ENCODE peak calls at places on chromosomes 4 and X, in five cellular contexts. J is GM06990, R is AG10803, W is mammary epithelial cell, C is astrocyte of the spinal cord. G is an unnamed sample.

GRCh38 chrX:119817130-119817690 is 25.8 kb upstream of the RPL39 start:
- DNase-seq in J (no peak), R (peak), W (no peak), C (no peak), G (no peak)

GRCh38 chr4:107276052-107276451 is 239.9 kb upstream of the DKK2 start:
- DNase-seq in J (no peak), R (no peak), W (no peak), C (no peak), G (no peak)

GRCh38 chr4:99856166-99856565 is 38.1 kb downstream of the LAMTOR3 start:
- DNase-seq in J (no peak), R (peak), W (peak), C (no peak), G (peak)

GRCh38 chr4:137659431-137659830 is 127.1 kb upstream of the PCDH18 start:
- DNase-seq in J (no peak), R (peak), W (no peak), C (peak), G (no peak)

GRCh38 chr4:17336524-17336941 is 175.4 kb downstream of the QDPR start:
- DNase-seq in J (peak), R (no peak), W (peak), C (peak), G (peak)

GRCh38 chr4:19880205-19880604 is 371.5 kb upstream of the SLIT2 start:
- DNase-seq in J (no peak), R (peak), W (no peak), C (no peak), G (no peak)

GRCh38 chr4:83362492-83363329 is 28.1 kb upstream of the HPSE start:
- DNase-seq in J (no peak), R (peak), W (peak), C (peak), G (peak)

GRCh38 chrX:140346711-140347110 is 158.2 kb downstream of the SOX3 start:
- DNase-seq in J (no peak), R (peak), W (no peak), C (no peak), G (peak)

GRCh38 chr4:92305148-92305877 is 1.5 kb downstream of the GRID2 start:
- DNase-seq in J (no peak), R (peak), W (peak), C (peak), G (peak)

GRCh38 chrX:135327299-135327698 is 18.0 kb downstream of the ETDC start:
- DNase-seq in J (no peak), R (peak), W (peak), C (peak), G (peak)

GRCh38 chrX:136766785-136767103 is 14.0 kb downstream of the ARHGEF6 start:
- DNase-seq in J (peak), R (no peak), W (no peak), C (no peak), G (no peak)

GRCh38 chr4:40197879-40198689 is 1.3 kb downstream of the RHOH start:
- DNase-seq in J (no peak), R (no peak), W (no peak), C (no peak), G (no peak)

GRCh38 chr4:134243742-134244713 is 42.4 kb upstream of the PABPC4L start:
- DNase-seq in J (no peak), R (no peak), W (no peak), C (no peak), G (no peak)

GRCh38 chr4:24896977-24897376 is 15.9 kb downstream of the CCDC149 start:
- DNase-seq in J (no peak), R (no peak), W (no peak), C (no peak), G (no peak)

GRCh38 chr4:26619784-26620183 is 35.9 kb downstream of the TBC1D19 start:
- DNase-seq in J (no peak), R (peak), W (peak), C (peak), G (peak)

GRCh38 chr4:183765121-183765990 is 106.3 kb downstream of the TRAPPC11 start:
- DNase-seq in J (no peak), R (no peak), W (no peak), C (no peak), G (peak)

GRCh38 chr4:82891728-82892466 is 944 bp upstream of the SEC31A start:
- DNase-seq in J (no peak), R (peak), W (no peak), C (peak), G (no peak)

GRCh38 chrX:154026136-154026806 is 6.6 kb upstream of the IRAK1 start:
- DNase-seq in J (no peak), R (peak), W (no peak), C (no peak), G (no peak)

GRCh38 chrX:52594658-52595057 is 60.0 kb downstream of the SSX7 start:
- DNase-seq in J (no peak), R (no peak), W (no peak), C (no peak), G (no peak)

DNA sequence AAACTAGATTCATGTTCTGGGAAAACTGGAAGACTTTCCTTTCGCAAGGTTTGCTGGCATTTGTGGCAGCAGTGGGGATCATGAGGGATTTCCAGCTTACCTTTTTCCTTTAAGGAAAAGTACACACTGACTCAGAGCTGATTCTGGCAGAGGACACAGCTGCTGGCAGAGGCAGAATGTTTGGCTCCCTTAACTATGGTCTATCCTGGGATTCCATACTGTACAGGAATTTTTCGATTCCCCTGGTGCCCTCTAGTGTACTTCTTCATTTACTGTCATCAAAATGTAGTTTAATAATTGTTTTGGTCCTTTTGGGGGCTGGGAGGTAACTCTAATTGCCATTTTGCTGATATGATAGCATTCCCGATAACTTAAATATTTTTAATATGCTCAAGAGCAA is 152.7 kb downstream of the GABRG1 start:
- DNase-seq in J (no peak), R (no peak), W (peak), C (no peak), G (no peak)
- TF ChIP-seq CTCF in J (no peak), R (no peak), W (no peak), C (no peak), G (no peak)

DNA sequence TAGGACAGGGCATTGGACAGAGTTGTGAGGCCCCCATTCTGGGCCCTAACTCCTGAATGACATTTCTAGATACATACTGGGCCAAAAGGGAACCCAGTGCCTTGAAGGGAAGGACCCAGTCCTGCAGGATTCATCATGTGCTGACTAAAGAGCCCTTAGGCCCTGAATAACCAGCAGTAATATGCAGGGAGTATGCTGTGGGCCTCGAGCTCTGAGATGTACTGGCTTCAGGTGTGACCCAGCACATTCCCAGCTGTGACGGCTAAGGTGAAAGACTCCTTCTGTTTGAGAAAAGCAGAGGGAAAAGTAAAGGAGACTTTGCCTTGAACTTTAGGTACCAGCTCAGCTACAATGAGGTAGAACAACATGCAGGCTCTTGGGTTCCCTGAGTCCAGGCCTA is 138.2 kb upstream of the HUWE1 start:
- DNase-seq in J (no peak), R (no peak), W (no peak), C (no peak), G (peak)
- H3K4me3 ChIP-seq in J (no peak), R (no peak), W (no peak), C (no peak), G (no peak)

GRCh38 chrX:39815621-39816020 is 282.1 kb downstream of the BCOR start:
- DNase-seq in J (no peak), R (no peak), W (no peak), C (no peak), G (no peak)

GRCh38 chrX:39811391-39811790 is 286.4 kb downstream of the BCOR start:
- DNase-seq in J (no peak), R (no peak), W (no peak), C (no peak), G (no peak)

GRCh38 chrX:39813631-39814246 is 284.0 kb downstream of the BCOR start:
- DNase-seq in J (no peak), R (peak), W (peak), C (peak), G (peak)

GRCh38 chrX:39816871-39817731 is 280.7 kb downstream of the BCOR start:
- DNase-seq in J (no peak), R (peak), W (no peak), C (peak), G (no peak)

GRCh38 chrX:39814391-39814790 is 283.4 kb downstream of the BCOR start:
- DNase-seq in J (no peak), R (peak), W (no peak), C (no peak), G (no peak)
- TF ChIP-seq CTCF in J (peak), R (peak), W (peak), C (peak), G (peak)

GRCh38 chrX:2928583-2929434 is at the start of gene ARSD:
- DNase-seq in J (peak), R (peak), W (peak), C (peak), G (peak)

GRCh38 chrX:2926664-2927275 is 2.4 kb downstream of the ARSD start:
- DNase-seq in J (no peak), R (no peak), W (no peak), C (no peak), G (no peak)

GRCh38 chrX:2931155-2931554 is 2.0 kb upstream of the ARSD start:
- DNase-seq in J (no peak), R (no peak), W (no peak), C (no peak), G (no peak)

GRCh38 chrX:2931612-2932011 is 2.5 kb upstream of the ARSD start:
- DNase-seq in J (no peak), R (no peak), W (no peak), C (no peak), G (no peak)

GRCh38 chrX:2928127-2928582 is 984 bp downstream of the ARSD start:
- DNase-seq in J (peak), R (no peak), W (no peak), C (no peak), G (peak)
- H3K4me3 ChIP-seq in J (peak), R (peak), W (peak), C (peak), G (no peak)

GRCh38 chrX:30635630-30636029 is 17.6 kb upstream of the GK start:
- DNase-seq in J (no peak), R (no peak), W (no peak), C (no peak), G (no peak)
- TF ChIP-seq CTCF in J (peak), R (peak), W (peak), C (peak), G (peak)

DNA sequence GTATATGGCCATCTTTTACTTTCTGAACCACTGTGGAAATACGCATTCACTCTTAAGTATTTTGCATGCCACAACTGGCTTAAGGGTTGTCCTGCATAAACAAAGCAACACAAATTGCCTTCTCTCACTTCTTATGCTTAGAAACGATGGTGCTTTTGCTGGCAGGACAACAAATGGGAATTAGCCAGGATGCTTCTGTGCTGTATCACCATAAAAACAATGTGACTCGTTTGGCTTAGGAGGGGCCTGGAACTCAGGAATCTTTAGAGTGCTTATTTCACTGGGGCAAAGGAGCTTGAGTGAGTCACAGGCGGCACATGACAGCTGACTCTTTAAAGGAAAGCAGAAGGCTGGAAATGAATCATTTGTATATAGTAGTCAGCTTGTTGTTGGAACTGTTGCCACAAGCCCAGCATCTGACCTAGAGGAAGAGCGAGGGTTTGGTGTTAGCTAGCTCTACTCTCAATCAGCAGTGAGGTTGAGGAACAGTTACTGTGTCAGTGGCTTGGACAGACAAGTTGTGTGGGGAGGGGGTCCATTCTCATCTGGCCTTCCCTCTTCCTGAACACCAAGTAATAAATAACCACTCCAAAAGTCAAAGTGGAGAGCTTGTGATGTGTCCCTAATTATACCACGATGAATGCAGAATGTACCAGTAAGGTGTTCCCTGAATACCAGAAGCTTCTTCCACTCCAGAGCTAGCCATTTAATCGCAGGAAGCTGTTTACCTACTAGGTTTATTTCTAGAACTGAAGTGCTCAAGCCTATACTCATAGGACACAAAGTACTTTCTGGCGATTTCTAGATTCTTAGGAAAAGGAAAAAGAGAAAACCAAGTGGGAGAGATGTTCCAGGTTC is 293.1 kb downstream of the CAMK2D start:
- DNase-seq in J (no peak), R (peak), W (peak), C (peak), G (peak)
- H3K4me3 ChIP-seq in J (no peak), R (peak), W (no peak), C (no peak), G (peak)

DNA sequence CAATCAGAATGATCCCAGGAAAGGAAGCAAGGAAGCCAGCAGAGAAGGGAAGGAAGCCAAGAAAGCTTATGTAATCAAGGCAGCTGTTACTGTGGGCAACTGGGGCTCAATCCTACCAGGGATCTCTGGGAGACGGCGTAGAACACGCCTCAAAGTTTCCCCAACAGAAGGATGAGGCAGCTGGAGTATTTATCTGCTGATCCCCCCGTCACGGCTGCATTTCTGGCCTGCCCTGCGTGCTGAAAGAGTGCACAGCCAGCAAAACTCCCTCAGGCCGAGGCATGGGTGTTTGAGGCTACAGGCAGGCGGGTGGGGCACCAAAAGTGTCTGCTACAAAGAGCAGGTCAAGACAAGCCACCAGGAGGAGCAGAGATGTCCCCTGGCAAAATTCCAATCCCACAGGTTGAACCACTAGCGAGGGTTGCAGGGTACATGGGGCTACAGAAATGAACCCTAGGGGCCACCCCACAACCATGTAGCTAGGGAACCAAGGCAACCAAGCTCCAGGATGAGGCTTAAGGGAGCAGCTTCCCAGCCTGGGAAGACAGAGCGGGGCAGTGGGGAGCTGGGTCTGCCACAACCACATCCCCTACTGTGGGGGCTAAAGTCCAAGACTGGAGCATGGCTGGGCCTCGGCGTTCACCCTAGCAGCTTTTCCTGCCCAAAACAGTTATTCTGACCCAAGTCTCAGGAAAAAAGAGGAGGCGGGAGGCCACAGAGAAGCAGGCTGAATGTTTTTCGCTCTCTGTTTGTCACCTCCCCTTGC is 113.4 kb downstream of the BCOR start:
- DNase-seq in J (no peak), R (peak), W (peak), C (peak), G (peak)
- TF ChIP-seq CTCF in J (peak), R (no peak), W (no peak), C (no peak), G (no peak)

GRCh38 chr4:80124246-80125211 is 51.5 kb upstream of the ANTXR2 start:
- DNase-seq in J (no peak), R (no peak), W (peak), C (no peak), G (peak)
- H3K4me3 ChIP-seq in J (no peak), R (no peak), W (peak), C (no peak), G (no peak)

DNA sequence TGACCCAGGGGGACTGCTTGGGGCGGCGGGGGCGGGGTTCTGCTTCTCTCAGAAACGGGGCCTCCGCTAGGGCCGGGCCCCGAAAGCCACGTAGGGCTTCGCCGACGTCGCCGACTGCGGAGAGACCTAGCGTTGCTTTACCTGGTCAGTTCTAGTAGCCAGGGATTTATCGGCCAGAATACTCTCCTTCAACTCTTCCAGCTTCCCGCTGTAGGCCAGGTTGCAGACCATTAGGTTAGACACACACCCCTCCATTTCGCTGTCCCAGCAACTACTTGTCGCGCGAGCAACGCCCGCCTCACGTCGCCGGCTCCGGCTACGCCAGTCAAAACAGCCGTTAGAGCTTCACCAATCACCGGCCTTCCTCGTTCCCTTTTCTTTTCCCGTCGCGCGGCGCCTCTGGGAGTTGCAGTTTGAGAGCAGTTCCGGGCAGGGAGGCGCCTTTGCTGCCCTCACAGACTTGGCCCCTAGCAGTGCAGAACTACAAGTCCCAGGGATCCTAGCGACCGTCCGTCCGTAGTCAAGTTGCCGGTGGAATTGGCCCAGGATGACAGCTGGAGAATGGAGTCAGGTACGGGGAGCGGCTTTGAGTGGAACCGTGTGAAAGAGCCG is at the start of the genes ATG4A and PSMD10:
- DNase-seq in J (peak), R (peak), W (peak), C (peak), G (peak)
- TF ChIP-seq CTCF in J (no peak), R (no peak), W (no peak), C (no peak), G (no peak)

GRCh38 chrX:109886122-109886761 is 116.7 kb upstream of the TMEM164 start:
- DNase-seq in J (no peak), R (peak), W (peak), C (peak), G (peak)

GRCh38 chrX:109889289-109890006 is 113.5 kb upstream of the TMEM164 start:
- DNase-seq in J (no peak), R (peak), W (no peak), C (peak), G (peak)

GRCh38 chrX:109890910-109891502 is 111.9 kb upstream of the TMEM164 start:
- DNase-seq in J (peak), R (peak), W (peak), C (peak), G (peak)

DNA sequence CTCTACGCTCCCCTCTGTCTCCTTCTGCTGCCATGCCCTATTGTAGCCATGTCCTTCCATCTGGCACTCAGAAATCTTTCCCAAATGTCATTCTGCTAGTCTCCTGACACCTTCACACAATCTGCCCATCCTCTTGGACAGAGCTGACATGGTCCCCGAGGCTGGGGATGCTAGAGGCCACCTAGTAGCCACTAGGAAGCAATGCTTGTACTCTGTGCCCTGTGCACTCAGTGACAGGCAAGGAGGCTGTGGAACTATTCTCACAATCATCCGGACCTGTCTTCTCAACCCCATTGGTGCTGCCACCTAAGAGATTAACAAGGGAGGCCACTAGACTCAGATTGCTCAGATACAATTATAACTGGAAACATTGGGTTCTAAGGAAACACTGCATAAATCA is 112.6 kb upstream of the TMEM164 start:
- DNase-seq in J (no peak), R (no peak), W (no peak), C (no peak), G (no peak)
- H3K4me3 ChIP-seq in J (no peak), R (no peak), W (no peak), C (no peak), G (no peak)